ENCODE peak calls at places on chromosomes 3 and 15, in eight cellular contexts. Z is GF-D8; C is right atrium auricular region; B is IMR-90; H is ELR; P is CD4-positive, alpha-beta T cell; A is lower lobe of right lung; W is left ventricle myocardium superior. E is an unnamed sample.

GRCh38 chr3:58526124-58526957 is 10.6 kb downstream of the ACOX2 start:
- DNase-seq in Z (no peak), C (peak), B (peak), H (peak), P (no peak), A (no peak), W (no peak), E (no peak)

GRCh38 chr15:69784808-69785550 is 312.7 kb downstream of the TLE3 start:
- DNase-seq in Z (no peak), C (peak), B (peak), H (peak), P (no peak), A (no peak), W (no peak), E (no peak)

GRCh38 chr3:30775070-30775469 is 119.4 kb downstream of the GADL1 start:
- DNase-seq in Z (no peak), C (no peak), B (no peak), H (no peak), P (no peak), A (no peak), W (no peak), E (no peak)

GRCh38 chr3:13339833-13340232 is 80.3 kb downstream of the NUP210 start:
- DNase-seq in Z (no peak), C (no peak), B (no peak), H (no peak), P (no peak), A (no peak), W (no peak), E (no peak)

GRCh38 chr3:73351423-73352071 is 273.2 kb downstream of the PDZRN3 start:
- DNase-seq in Z (no peak), C (no peak), B (no peak), H (no peak), P (no peak), A (no peak), W (peak), E (no peak)

GRCh38 chr3:34886443-34886842 is 752.9 kb upstream of the ARPP21 start:
- DNase-seq in Z (no peak), C (no peak), B (no peak), H (no peak), P (no peak), A (no peak), W (no peak), E (no peak)

GRCh38 chr3:108662141-108662738 is 72.7 kb downstream of the DZIP3 start:
- DNase-seq in Z (peak), C (no peak), B (peak), H (peak), P (peak), A (no peak), W (no peak), E (peak)

GRCh38 chr3:18717588-18717987 is 292.4 kb upstream of the SATB1 start:
- DNase-seq in Z (no peak), C (no peak), B (no peak), H (no peak), P (no peak), A (no peak), W (no peak), E (no peak)

GRCh38 chr3:24119321-24119751 is 174.2 kb downstream of the NR1D2 start:
- DNase-seq in Z (no peak), C (no peak), B (peak), H (peak), P (no peak), A (no peak), W (no peak), E (no peak)

GRCh38 chr3:56971816-56972215 is 88.6 kb upstream of the SPATA12 start:
- DNase-seq in Z (no peak), C (no peak), B (no peak), H (no peak), P (no peak), A (no peak), W (no peak), E (no peak)

GRCh38 chr3:20772869-20773268 is 586.9 kb upstream of the SGO1 start:
- DNase-seq in Z (no peak), C (no peak), B (no peak), H (no peak), P (no peak), A (no peak), W (no peak), E (peak)

GRCh38 chr3:72312339-72312738 is 527.4 kb upstream of the PROK2 start:
- DNase-seq in Z (no peak), C (no peak), B (no peak), H (no peak), P (no peak), A (no peak), W (no peak), E (no peak)